ENCODE peak calls at places on chromosomes 5 and 9, in six cellular contexts. K is head of caudate nucleus, B is T47D, P is aorta, M is cardiac fibroblast, L is GM18507. N is an unnamed sample.

GRCh38 chr5:79871721-79872120 is 119.3 kb downstream of the MTX3 start:
- DNase-seq in L (no peak), K (no peak), P (no peak), M (no peak), B (no peak), N (no peak)

GRCh38 chr9:16191691-16192402 is 639.0 kb downstream of the CCDC171 start:
- DNase-seq in B (peak; percentile 48), P (peak; percentile 84), M (peak; percentile 94), K (peak; percentile 41), L (no peak), N (peak; percentile 80)

GRCh38 chr9:93468763-93469456 is 15.5 kb upstream of the FAM120AOS start:
- DNase-seq in B (no peak), M (peak; percentile 68), P (no peak), L (no peak), K (no peak), N (peak; percentile 49)

GRCh38 chr5:56588636-56589485 is 226.5 kb upstream of the MAP3K1 start:
- DNase-seq in P (peak; percentile 67), L (peak; percentile 62), B (no peak), K (no peak), M (no peak), N (no peak)

GRCh38 chr9:132622144-132622543 is 39.7 kb downstream of the BARHL1 start:
- DNase-seq in B (no peak), L (no peak), P (no peak), M (peak; percentile 50), K (no peak), N (peak; percentile 68)

GRCh38 chr9:88593537-88594185 is 58.7 kb downstream of the NXNL2 start:
- DNase-seq in P (no peak), K (no peak), M (peak; percentile 84), B (peak; percentile 67), L (peak; percentile 37), N (no peak)

GRCh38 chr9:20125721-20126120 is 336.9 kb upstream of the SLC24A2 start:
- DNase-seq in L (no peak), K (no peak), B (no peak), M (no peak), P (no peak), N (no peak)

GRCh38 chr9:36603006-36603405 is 30.3 kb downstream of the MELK start:
- DNase-seq in B (no peak), M (peak; percentile 40), K (no peak), L (peak; percentile 32), P (no peak), N (no peak)

GRCh38 chr5:152514827-152515397 is 109.8 kb upstream of the NMUR2 start:
- DNase-seq in P (no peak), B (peak; percentile 57), K (no peak), M (peak; percentile 19), L (no peak), N (peak; percentile 34)

GRCh38 chr5:32543291-32543690 is 42.1 kb upstream of the SUB1 start:
- DNase-seq in L (no peak), P (no peak), M (no peak), B (no peak), K (no peak), N (no peak)

GRCh38 chr5:56686337-56687198 is 128.8 kb upstream of the MAP3K1 start:
- DNase-seq in P (no peak), K (no peak), L (peak; percentile 9), B (no peak), M (no peak), N (no peak)

GRCh38 chr5:132176987-132177386 is 50.7 kb downstream of the P4HA2 start:
- DNase-seq in L (no peak), B (no peak), K (no peak), M (peak; percentile 34), P (no peak), N (no peak)

GRCh38 chr9:84145780-84146179 is 165.2 kb downstream of the RMI1 start:
- DNase-seq in M (no peak), K (no peak), L (no peak), P (no peak), B (no peak), N (no peak)

N was measured in D341Med.